ENCODE peak calls at places on chromosomes 16 and 17, in ten cellular contexts. I is Peyer's patch; D is aorta; H is AG04450; Y is ovary; L is CD8-positive, alpha-beta memory T cell; J is right lobe of liver; E is naive thymus-derived CD4-positive, alpha-beta T cell; W is tibial artery; O is CD8-positive, alpha-beta T cell. S is an unnamed sample.
A peak's percentile ranks its signal among the peaks of the same experiment; 100 is the strongest.

GRCh38 chr16:4182581-4183257 is 59.2 kb downstream of the SRL start:
- DNase-seq in J (no peak), L (no peak), W (no peak), Y (no peak), O (no peak), I (no peak), E (no peak), H (no peak), D (no peak), S (no peak)

GRCh38 chr16:77470851-77471250 is 36.0 kb upstream of the ADAMTS18 start:
- DNase-seq in E (no peak), D (no peak), I (no peak), W (no peak), J (no peak), Y (no peak), H (no peak), L (no peak), O (no peak), S (no peak)

GRCh38 chr17:28616281-28616680 is 2.3 kb upstream of the RSKR start:
- DNase-seq in H (no peak), I (no peak), D (no peak), L (no peak), O (no peak), Y (no peak), W (no peak), E (no peak), J (no peak), S (no peak)

GRCh38 chr17:81037783-81038733 is 3.1 kb downstream of the BAIAP2 start:
- DNase-seq in L (no peak), Y (no peak), J (peak; percentile 95), D (no peak), O (no peak), W (no peak), H (no peak), E (no peak), I (no peak), S (peak; percentile 64)

GRCh38 chr16:14301150-14302030 is 230.3 kb downstream of the MRTFB start:
- DNase-seq in O (peak; percentile 46), L (no peak), D (peak; percentile 54), Y (peak; percentile 72), W (peak; percentile 48), E (no peak), J (peak; percentile 64), I (no peak), H (no peak), S (no peak)

GRCh38 chr17:67912656-67913055 is 83.6 kb downstream of the C17orf58 start:
- DNase-seq in O (no peak), H (no peak), W (no peak), I (no peak), Y (no peak), D (no peak), L (no peak), J (no peak), E (no peak), S (no peak)

GRCh38 chr16:27317738-27318398 is 4.1 kb downstream of the IL4R start:
- DNase-seq in W (peak; percentile 9), O (peak; percentile 33), H (no peak), E (peak; percentile 24), Y (no peak), L (no peak), I (no peak), J (no peak), D (no peak), S (no peak)

GRCh38 chr17:54348234-54348633 is 525.5 kb downstream of the KIF2B start:
- DNase-seq in Y (no peak), O (no peak), D (no peak), L (no peak), J (no peak), E (no peak), W (no peak), I (no peak), H (no peak), S (no peak)

GRCh38 chr17:63984206-63984605 is 11.5 kb upstream of the SCN4A start:
- DNase-seq in E (no peak), H (no peak), W (no peak), J (no peak), O (no peak), D (peak; percentile 68), L (no peak), Y (no peak), I (no peak), S (no peak)

GRCh38 chr16:53207810-53208752 is 153.3 kb downstream of the CHD9 start:
- DNase-seq in D (no peak), L (no peak), O (no peak), I (no peak), E (peak; percentile 19), Y (peak; percentile 37), H (peak; percentile 46), W (peak; percentile 38), J (no peak), S (peak; percentile 55)

GRCh38 chr16:11100239-11100750 is 155.7 kb downstream of the SOCS1 start:
- DNase-seq in I (peak; percentile 49), E (no peak), D (peak; percentile 71), L (no peak), H (peak; percentile 94), O (no peak), W (peak; percentile 67), J (no peak), Y (peak; percentile 74), S (no peak)

GRCh38 chr16:11102523-11102898 is 153.5 kb downstream of the SOCS1 start:
- DNase-seq in D (no peak), H (no peak), I (peak; percentile 35), L (no peak), Y (no peak), O (no peak), W (no peak), E (no peak), J (no peak), S (no peak)

GRCh38 chr16:11099672-11100195 is 155.4 kb downstream of the CLEC16A start:
- DNase-seq in W (no peak), L (no peak), E (no peak), J (no peak), Y (no peak), I (peak; percentile 34), O (no peak), H (no peak), D (no peak), S (no peak)

GRCh38 chr16:11101283-11101682 is 154.7 kb downstream of the SOCS1 start:
- DNase-seq in E (no peak), O (no peak), I (peak; percentile 55), Y (no peak), J (no peak), L (no peak), D (no peak), H (no peak), W (no peak), S (no peak)

DNA sequence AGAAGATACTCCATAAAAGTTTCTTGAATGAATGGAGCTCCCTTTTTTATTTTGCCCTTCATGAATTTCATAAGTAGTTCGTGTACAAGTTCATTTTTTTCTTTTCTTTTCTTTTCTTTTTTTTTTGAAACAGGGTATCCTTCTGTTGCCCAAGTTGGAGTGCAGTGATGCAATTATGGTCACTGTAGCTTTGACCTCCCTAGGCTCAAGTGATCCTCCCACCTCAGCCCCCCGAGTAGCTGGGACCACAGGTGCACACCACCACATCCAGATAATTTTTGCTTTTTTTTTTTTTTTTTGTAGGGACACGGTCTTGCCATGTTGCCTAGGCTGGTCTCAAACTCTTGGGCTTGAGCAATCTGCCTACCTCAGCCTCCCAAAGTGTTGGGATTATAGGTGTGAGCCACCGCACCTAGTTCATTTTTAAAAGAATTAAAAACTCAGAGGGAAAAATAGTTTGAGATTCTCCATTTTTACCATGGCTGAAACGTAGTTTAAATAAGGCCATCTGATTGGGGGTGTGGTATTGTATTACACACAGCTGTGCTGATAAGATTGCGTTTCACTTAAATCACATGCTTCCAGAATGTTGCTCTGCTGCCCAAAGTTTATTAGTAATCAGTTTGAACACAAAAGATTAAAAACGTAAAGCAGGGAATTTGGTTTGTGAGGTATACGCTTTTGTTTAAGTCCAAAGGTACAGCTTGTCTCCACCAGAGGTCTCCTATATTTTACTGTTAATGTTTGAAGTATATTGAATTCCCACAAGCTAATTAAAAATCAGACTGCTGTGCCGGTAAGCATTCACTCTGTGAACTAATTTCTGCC is 154.1 kb downstream of the SOCS1 start:
- DNase-seq in Y (no peak), E (no peak), J (no peak), W (no peak), I (peak; percentile 10), D (no peak), L (no peak), H (peak; percentile 71), O (no peak), S (no peak)
- H3K27ac ChIP-seq in Y (no peak overlapping the region), E (no peak overlapping the region), J (peak overlapping the region; percentile 41), W (no peak overlapping the region), I (peak overlapping the region; percentile 46), D (no peak overlapping the region), L (peak overlapping the region; percentile 48), H (peak overlapping the region; percentile 98), O (no peak overlapping the region), S (no peak overlapping the region)

DNA sequence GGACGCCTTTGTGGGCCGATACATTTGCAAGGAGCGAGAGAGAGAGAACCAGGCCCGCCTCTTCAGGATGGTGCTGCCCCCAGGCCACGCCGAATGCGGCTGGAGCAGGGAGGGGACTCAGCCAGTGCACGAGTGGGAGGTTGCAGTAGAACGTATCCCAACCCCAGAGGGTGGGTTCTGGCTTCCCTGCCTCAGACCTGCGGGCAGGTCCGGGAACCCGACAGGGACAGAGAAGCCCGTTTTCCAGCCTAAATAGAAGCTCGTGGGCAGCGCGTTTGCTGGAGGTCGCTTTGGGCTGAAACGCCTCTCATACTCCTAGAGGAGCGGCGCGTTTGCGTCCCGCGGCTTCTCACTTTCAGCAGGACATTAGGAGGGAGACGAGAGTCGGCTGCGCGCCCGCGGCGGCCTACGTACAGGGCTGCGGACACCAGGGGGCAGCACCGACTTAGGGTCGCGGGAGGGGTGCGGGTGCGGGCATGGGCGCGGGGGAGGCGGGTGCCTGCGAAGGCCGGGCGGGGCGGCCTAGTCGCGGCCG is 11.0 kb downstream of the TBX2 start:
- DNase-seq in H (peak; percentile 76), L (peak; percentile 73), W (peak; percentile 71), I (peak; percentile 83), E (peak; percentile 68), Y (peak; percentile 83), D (peak; percentile 85), J (peak; percentile 81), O (peak; percentile 83), S (peak; percentile 78)
- H3K4me3 ChIP-seq in H (peak overlapping the region; percentile 68), L (peak overlapping the region; percentile 47), W (peak overlapping the region; percentile 74), I (peak overlapping the region; percentile 49), E (peak overlapping the region; percentile 51), Y (peak overlapping the region; percentile 61), D (no peak overlapping the region), J (peak overlapping the region; percentile 58), O (peak overlapping the region; percentile 78), S (no peak overlapping the region)

GRCh38 chr17:40932608-40933007 is 4.8 kb downstream of the KRT23 start:
- DNase-seq in L (no peak), O (no peak), Y (no peak), E (no peak), J (no peak), D (no peak), H (no peak), I (no peak), W (no peak), S (no peak)
- H3K27me3 ChIP-seq in L (no peaks in the 10 kb centered on the region), O (no peaks in the 10 kb centered on the region), Y (no peaks in the 10 kb centered on the region), E (no peaks in the 10 kb centered on the region), J (peaks cover 4% of the 10 kb centered on the region), D (no peaks in the 10 kb centered on the region), H (no peaks in the 10 kb centered on the region), I (no peaks in the 10 kb centered on the region), W (no peaks in the 10 kb centered on the region), S (no peaks in the 10 kb centered on the region)

DNA sequence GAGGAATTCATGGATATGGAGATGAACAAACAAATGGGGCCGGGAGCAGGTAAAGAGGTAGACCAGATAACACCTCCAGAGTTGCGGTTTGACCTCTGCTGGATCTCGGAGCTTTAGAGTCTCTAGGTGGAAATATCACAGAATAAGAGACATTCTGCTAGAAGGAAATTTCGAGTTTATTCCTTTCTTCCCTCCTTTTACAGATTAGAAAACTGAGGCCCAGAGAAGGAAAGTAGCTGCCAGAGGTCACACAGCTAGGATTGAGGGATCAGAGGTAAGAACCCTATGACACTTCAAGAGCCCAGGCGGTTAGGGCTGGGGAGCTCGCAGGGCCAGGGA is 7.7 kb upstream of the COL1A1 start:
- DNase-seq in L (no peak), H (no peak), J (no peak), D (no peak), E (no peak), O (no peak), I (no peak), W (no peak), Y (peak; percentile 31), S (no peak)
- H3K27ac ChIP-seq in L (peak overlapping the region; percentile 35), H (peak overlapping the region; percentile 100), J (peak overlapping the region; percentile 34), D (peak overlapping the region; percentile 75), E (no peak overlapping the region), O (no peak overlapping the region), I (peak overlapping the region; percentile 90), W (peak overlapping the region; percentile 94), Y (peak overlapping the region; percentile 95), S (peak overlapping the region; percentile 26)